ENCODE peak calls at places on chromosomes 11 and 22, in six cellular contexts. One of them, this sample, is unnamed.

GRCh38 chr22:39231197-39231950 is 13.4 kb downstream of the PDGFB start:
- DNase-seq in dorsolateral prefrontal cortex: no peak
- DNase-seq in lower lobe of right lung: no peak
- DNase-seq in neural crest cell: no peak
- DNase-seq in AG09309: no peak
- DNase-seq in heart right ventricle: no peak
- DNase-seq in this sample: no peak

GRCh38 chr22:27317961-27318360 is 483.6 kb downstream of the MN1 start:
- DNase-seq in dorsolateral prefrontal cortex: no peak
- DNase-seq in lower lobe of right lung: no peak
- DNase-seq in AG09309: peak
- DNase-seq in heart right ventricle: no peak
- DNase-seq in neural crest cell: no peak
- DNase-seq in this sample: no peak

GRCh38 chr22:21446128-21446826 is 20.9 kb upstream of the TMEM191C start:
- DNase-seq in neural crest cell: no peak
- DNase-seq in AG09309: no peak
- DNase-seq in heart right ventricle: peak
- DNase-seq in dorsolateral prefrontal cortex: no peak
- DNase-seq in lower lobe of right lung: peak
- DNase-seq in this sample: no peak

GRCh38 chr11:7657306-7658025 is 15.8 kb downstream of the CYB5R2 start:
- DNase-seq in dorsolateral prefrontal cortex: peak
- DNase-seq in heart right ventricle: peak
- DNase-seq in lower lobe of right lung: peak
- DNase-seq in neural crest cell: no peak
- DNase-seq in AG09309: no peak
- DNase-seq in this sample: no peak

GRCh38 chr11:77598195-77598594 is 8.4 kb downstream of the AQP11 start:
- DNase-seq in heart right ventricle: no peak
- DNase-seq in dorsolateral prefrontal cortex: no peak
- DNase-seq in AG09309: no peak
- DNase-seq in neural crest cell: no peak
- DNase-seq in lower lobe of right lung: no peak
- DNase-seq in this sample: no peak

GRCh38 chr22:33650244-33650643 is 270.0 kb downstream of the LARGE1 start:
- DNase-seq in lower lobe of right lung: no peak
- DNase-seq in neural crest cell: no peak
- DNase-seq in dorsolateral prefrontal cortex: no peak
- DNase-seq in AG09309: no peak
- DNase-seq in heart right ventricle: no peak
- DNase-seq in this sample: no peak

GRCh38 chr11:10803676-10804075 is 5.0 kb downstream of the EIF4G2 start:
- DNase-seq in dorsolateral prefrontal cortex: no peak
- DNase-seq in heart right ventricle: no peak
- DNase-seq in lower lobe of right lung: no peak
- DNase-seq in AG09309: no peak
- DNase-seq in neural crest cell: no peak
- DNase-seq in this sample: no peak

GRCh38 chr22:22369962-22370265 is 125.3 kb downstream of the VPREB1 start:
- DNase-seq in dorsolateral prefrontal cortex: no peak
- DNase-seq in AG09309: no peak
- DNase-seq in heart right ventricle: no peak
- DNase-seq in lower lobe of right lung: no peak
- DNase-seq in neural crest cell: no peak
- DNase-seq in this sample: no peak

GRCh38 chr11:132429685-132430084 is 1059.3 kb downstream of the NTM start:
- DNase-seq in lower lobe of right lung: no peak
- DNase-seq in dorsolateral prefrontal cortex: no peak
- DNase-seq in neural crest cell: no peak
- DNase-seq in AG09309: no peak
- DNase-seq in heart right ventricle: no peak
- DNase-seq in this sample: no peak

GRCh38 chr11:73425118-73425517 is 48.9 kb downstream of the RELT start:
- DNase-seq in dorsolateral prefrontal cortex: no peak
- DNase-seq in lower lobe of right lung: peak
- DNase-seq in AG09309: no peak
- DNase-seq in heart right ventricle: no peak
- DNase-seq in neural crest cell: no peak
- DNase-seq in this sample: no peak

GRCh38 chr11:74672956-74673895 is 58.0 kb downstream of the CHRDL2 start:
- DNase-seq in lower lobe of right lung: no peak
- DNase-seq in neural crest cell: no peak
- DNase-seq in heart right ventricle: peak
- DNase-seq in AG09309: peak
- DNase-seq in dorsolateral prefrontal cortex: no peak
- DNase-seq in this sample: no peak

GRCh38 chr11:120272303-120272702 is 32.4 kb downstream of the POU2F3 start:
- DNase-seq in lower lobe of right lung: no peak
- DNase-seq in dorsolateral prefrontal cortex: no peak
- DNase-seq in neural crest cell: no peak
- DNase-seq in AG09309: peak
- DNase-seq in heart right ventricle: no peak
- DNase-seq in this sample: no peak

GRCh38 chr11:35433588-35433987 is 14.2 kb upstream of the SLC1A2 start:
- DNase-seq in AG09309: no peak
- DNase-seq in dorsolateral prefrontal cortex: no peak
- DNase-seq in neural crest cell: no peak
- DNase-seq in heart right ventricle: no peak
- DNase-seq in lower lobe of right lung: no peak
- DNase-seq in this sample: no peak

GRCh38 chr11:46253258-46254134 is 24.0 kb upstream of the CREB3L1 start:
- DNase-seq in neural crest cell: no peak
- DNase-seq in dorsolateral prefrontal cortex: no peak
- DNase-seq in AG09309: no peak
- DNase-seq in heart right ventricle: no peak
- DNase-seq in lower lobe of right lung: no peak
- DNase-seq in this sample: no peak

GRCh38 chr11:120192831-120193625 is 17.8 kb upstream of the OAF start:
- DNase-seq in heart right ventricle: no peak
- DNase-seq in AG09309: no peak
- DNase-seq in neural crest cell: no peak
- DNase-seq in dorsolateral prefrontal cortex: no peak
- DNase-seq in lower lobe of right lung: no peak
- DNase-seq in this sample: no peak

GRCh38 chr22:36935694-36936093 is 22.3 kb downstream of the CSF2RB start:
- DNase-seq in heart right ventricle: no peak
- DNase-seq in lower lobe of right lung: no peak
- DNase-seq in AG09309: no peak
- DNase-seq in dorsolateral prefrontal cortex: no peak
- DNase-seq in neural crest cell: no peak
- DNase-seq in this sample: no peak

GRCh38 chr22:36938886-36939285 is 25.5 kb downstream of the CSF2RB start:
- DNase-seq in AG09309: no peak
- DNase-seq in lower lobe of right lung: no peak
- DNase-seq in heart right ventricle: no peak
- DNase-seq in dorsolateral prefrontal cortex: no peak
- DNase-seq in neural crest cell: no peak
- DNase-seq in this sample: no peak

GRCh38 chr22:36938028-36938425 is 24.6 kb downstream of the CSF2RB start:
- DNase-seq in dorsolateral prefrontal cortex: no peak
- DNase-seq in AG09309: no peak
- DNase-seq in lower lobe of right lung: no peak
- DNase-seq in neural crest cell: no peak
- DNase-seq in heart right ventricle: no peak
- DNase-seq in this sample: no peak

GRCh38 chr22:36936362-36937116 is 23.1 kb downstream of the CSF2RB start:
- DNase-seq in heart right ventricle: no peak
- DNase-seq in neural crest cell: no peak
- DNase-seq in lower lobe of right lung: no peak
- DNase-seq in dorsolateral prefrontal cortex: no peak
- DNase-seq in AG09309: no peak
- DNase-seq in this sample: no peak

DNA sequence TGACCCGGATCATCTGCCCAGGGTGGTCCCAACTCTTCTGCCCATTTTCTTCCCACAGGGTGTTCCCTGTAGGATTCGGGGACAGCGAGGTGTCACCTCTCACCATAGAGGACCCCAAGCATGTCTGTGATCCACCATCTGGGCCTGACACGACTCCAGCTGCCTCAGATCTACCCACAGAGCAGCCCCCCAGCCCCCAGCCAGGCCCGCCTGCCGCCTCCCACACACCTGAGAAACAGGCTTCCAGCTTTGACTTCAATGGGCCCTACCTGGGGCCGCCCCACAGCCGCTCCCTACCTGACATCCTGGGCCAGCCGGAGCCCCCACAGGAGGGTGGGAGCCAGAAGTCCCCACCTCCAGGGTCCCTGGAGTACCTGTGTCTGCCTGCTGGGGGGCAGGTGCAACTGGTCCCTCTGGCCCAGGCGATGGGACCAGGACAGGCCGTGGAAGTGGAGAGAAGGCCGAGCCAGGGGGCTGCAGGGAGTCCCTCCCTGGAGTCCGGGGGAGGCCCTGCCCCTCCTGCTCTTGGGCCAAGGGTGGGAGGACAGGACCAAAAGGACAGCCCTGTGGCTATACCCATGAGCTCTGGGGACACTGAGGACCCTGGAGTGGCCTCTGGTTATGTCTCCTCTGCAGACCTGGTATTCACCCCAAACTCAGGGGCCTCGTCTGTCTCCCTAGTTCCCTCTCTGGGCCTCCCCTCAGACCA is 24.0 kb downstream of the CSF2RB start:
- DNase-seq in neural crest cell: no peak
- DNase-seq in lower lobe of right lung: no peak
- DNase-seq in dorsolateral prefrontal cortex: no peak
- DNase-seq in AG09309: no peak
- DNase-seq in heart right ventricle: no peak
- DNase-seq in this sample: no peak
- TF ChIP-seq CTCF in neural crest cell: no peak
- TF ChIP-seq CTCF in lower lobe of right lung: no peak
- TF ChIP-seq CTCF in dorsolateral prefrontal cortex: no peak
- TF ChIP-seq CTCF in AG09309: no peak
- TF ChIP-seq CTCF in heart right ventricle: no peak
- TF ChIP-seq CTCF in this sample: no peak

GRCh38 chr11:85094795-85095194 is 532.3 kb downstream of the DLG2 start:
- DNase-seq in dorsolateral prefrontal cortex: no peak
- DNase-seq in neural crest cell: no peak
- DNase-seq in heart right ventricle: no peak
- DNase-seq in lower lobe of right lung: no peak
- DNase-seq in AG09309: no peak
- DNase-seq in this sample: no peak

GRCh38 chr11:85095239-85095638 is 531.9 kb downstream of the DLG2 start:
- DNase-seq in heart right ventricle: no peak
- DNase-seq in dorsolateral prefrontal cortex: no peak
- DNase-seq in neural crest cell: no peak
- DNase-seq in lower lobe of right lung: no peak
- DNase-seq in AG09309: no peak
- DNase-seq in this sample: no peak

GRCh38 chr11:85099522-85099921 is 527.6 kb downstream of the DLG2 start:
- DNase-seq in AG09309: no peak
- DNase-seq in lower lobe of right lung: no peak
- DNase-seq in dorsolateral prefrontal cortex: no peak
- DNase-seq in heart right ventricle: no peak
- DNase-seq in neural crest cell: no peak
- DNase-seq in this sample: no peak

GRCh38 chr11:85098996-85099395 is 528.1 kb downstream of the DLG2 start:
- DNase-seq in neural crest cell: no peak
- DNase-seq in heart right ventricle: no peak
- DNase-seq in lower lobe of right lung: no peak
- DNase-seq in AG09309: no peak
- DNase-seq in dorsolateral prefrontal cortex: no peak
- DNase-seq in this sample: no peak

GRCh38 chr11:85096939-85097338 is 530.2 kb downstream of the DLG2 start:
- DNase-seq in lower lobe of right lung: no peak
- DNase-seq in neural crest cell: no peak
- DNase-seq in AG09309: no peak
- DNase-seq in dorsolateral prefrontal cortex: no peak
- DNase-seq in heart right ventricle: no peak
- DNase-seq in this sample: no peak
- TF ChIP-seq CTCF in lower lobe of right lung: no peak
- TF ChIP-seq CTCF in neural crest cell: no peak
- TF ChIP-seq CTCF in AG09309: no peak
- TF ChIP-seq CTCF in dorsolateral prefrontal cortex: no peak
- TF ChIP-seq CTCF in heart right ventricle: no peak
- TF ChIP-seq CTCF in this sample: no peak

DNA sequence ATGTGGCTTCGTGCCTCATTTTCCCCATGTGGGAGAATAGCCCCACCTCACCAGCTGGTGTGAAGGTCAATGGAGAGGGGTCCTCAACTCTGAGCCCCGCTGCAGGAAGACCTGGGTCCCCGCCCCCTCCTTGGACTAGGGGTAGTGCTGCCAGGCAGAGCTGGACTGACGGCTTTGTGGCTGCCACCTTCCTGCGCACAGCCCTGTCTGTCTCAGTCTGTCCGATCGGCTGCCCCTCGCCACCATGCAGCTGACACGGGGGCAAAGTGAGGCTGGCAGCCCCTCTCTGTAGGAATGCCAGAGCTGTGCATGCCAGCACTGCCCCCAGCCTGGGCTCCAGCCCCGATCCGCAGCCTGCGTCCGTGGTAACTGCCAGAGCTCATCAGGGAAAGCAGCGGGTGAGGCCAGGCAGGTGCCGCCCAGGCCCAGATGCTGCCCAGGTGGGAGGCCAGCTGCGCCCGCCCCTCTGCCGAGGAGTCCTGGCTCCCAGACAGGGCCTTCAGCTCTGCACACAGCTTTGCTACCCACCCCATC is 19.7 kb upstream of the FLRT1 start:
- DNase-seq in neural crest cell: no peak
- DNase-seq in lower lobe of right lung: no peak
- DNase-seq in AG09309: no peak
- DNase-seq in dorsolateral prefrontal cortex: no peak
- DNase-seq in heart right ventricle: no peak
- DNase-seq in this sample: no peak
- TF ChIP-seq CTCF in neural crest cell: no peak
- TF ChIP-seq CTCF in lower lobe of right lung: no peak
- TF ChIP-seq CTCF in AG09309: no peak
- TF ChIP-seq CTCF in dorsolateral prefrontal cortex: no peak
- TF ChIP-seq CTCF in heart right ventricle: no peak
- TF ChIP-seq CTCF in this sample: no peak

GRCh38 chr11:490930-491260 is 16.1 kb downstream of the RNH1 start:
- DNase-seq in heart right ventricle: no peak
- DNase-seq in neural crest cell: no peak
- DNase-seq in AG09309: no peak
- DNase-seq in lower lobe of right lung: no peak
- DNase-seq in dorsolateral prefrontal cortex: no peak
- DNase-seq in this sample: no peak

GRCh38 chr11:489610-490185 is 17.3 kb downstream of the RNH1 start:
- DNase-seq in heart right ventricle: no peak
- DNase-seq in neural crest cell: no peak
- DNase-seq in AG09309: no peak
- DNase-seq in lower lobe of right lung: no peak
- DNase-seq in dorsolateral prefrontal cortex: no peak
- DNase-seq in this sample: no peak

GRCh38 chr11:490186-490929 is 16.7 kb downstream of the RNH1 start:
- DNase-seq in AG09309: no peak
- DNase-seq in heart right ventricle: no peak
- DNase-seq in lower lobe of right lung: no peak
- DNase-seq in dorsolateral prefrontal cortex: no peak
- DNase-seq in neural crest cell: no peak
- DNase-seq in this sample: no peak

GRCh38 chr11:492416-493226 is 14.4 kb downstream of the RNH1 start:
- DNase-seq in AG09309: no peak
- DNase-seq in lower lobe of right lung: no peak
- DNase-seq in neural crest cell: no peak
- DNase-seq in heart right ventricle: no peak
- DNase-seq in dorsolateral prefrontal cortex: no peak
- DNase-seq in this sample: no peak

DNA sequence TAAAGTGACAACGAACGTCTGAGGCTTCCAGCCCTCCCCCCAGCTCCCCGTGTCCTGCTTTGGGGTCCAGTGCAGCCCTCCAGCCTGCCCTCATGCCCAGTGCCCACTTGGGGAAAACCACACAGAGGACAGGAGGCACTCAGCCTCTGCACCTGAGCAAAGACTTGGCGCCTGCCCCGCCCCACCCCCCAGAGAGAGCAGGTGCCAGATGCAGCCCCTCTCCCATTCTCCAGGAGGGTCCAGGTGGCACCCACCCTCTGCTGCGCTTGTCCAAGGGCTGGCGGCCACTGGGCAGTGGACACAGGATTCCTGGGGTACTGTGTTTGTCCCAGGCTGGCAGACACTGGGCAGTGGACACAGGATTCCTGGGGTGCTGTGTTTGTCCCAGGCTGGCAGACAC is 15.7 kb downstream of the RNH1 start:
- DNase-seq in AG09309: no peak
- DNase-seq in heart right ventricle: no peak
- DNase-seq in neural crest cell: no peak
- DNase-seq in dorsolateral prefrontal cortex: no peak
- DNase-seq in lower lobe of right lung: no peak
- DNase-seq in this sample: no peak
- TF ChIP-seq CTCF in AG09309: no peak
- TF ChIP-seq CTCF in heart right ventricle: no peak
- TF ChIP-seq CTCF in neural crest cell: no peak
- TF ChIP-seq CTCF in dorsolateral prefrontal cortex: no peak
- TF ChIP-seq CTCF in lower lobe of right lung: no peak
- TF ChIP-seq CTCF in this sample: no peak

This sample was measured in GM06990.